ENCODE peak calls at places on chromosome 17, in five cellular contexts. K, G, T, Q and D are unnamed samples.
A peak's percentile ranks its signal among the peaks of the same experiment; 100 is the strongest.

GRCh38 chr17:82898976-82899514 is 59.2 kb upstream of the ZNF750 start:
- DNase-seq in K (no peak), G (no peak), T (no peak), Q (no peak), D (no peak)

GRCh38 chr17:5582177-5582885 is 2.0 kb downstream of the NLRP1 start:
- DNase-seq in K (no peak), G (no peak), T (no peak), Q (no peak), D (no peak)

GRCh38 chr17:65703891-65704290 is 142.4 kb upstream of the AXIN2 start:
- DNase-seq in K (no peak), G (no peak), T (no peak), Q (no peak), D (no peak)

GRCh38 chr17:59154721-59155438 is at the start of gene SKA2:
- DNase-seq in K (peak; percentile 97), G (peak; percentile 91), T (peak; percentile 93), Q (no peak), D (peak; percentile 85)

GRCh38 chr17:28350271-28350670 is 7.1 kb downstream of the POLDIP2 start:
- DNase-seq in K (no peak), G (no peak), T (no peak), Q (no peak), D (no peak)

GRCh38 chr17:8121531-8122390 is 2.1 kb downstream of the HES7 start:
- DNase-seq in K (no peak), G (no peak), T (peak; percentile 56), Q (peak; percentile 88), D (peak; percentile 78)

GRCh38 chr17:68184141-68184571 is 63.7 kb upstream of the AMZ2 start:
- DNase-seq in K (no peak), G (no peak), T (peak; percentile 41), Q (no peak), D (no peak)

GRCh38 chr17:55152236-55152635 is 112.5 kb upstream of the HLF start:
- DNase-seq in K (no peak), G (no peak), T (no peak), Q (peak; percentile 14), D (no peak)

GRCh38 chr17:48484850-48485249 is 46.0 kb downstream of the HOXB1 start:
- DNase-seq in K (no peak), G (no peak), T (no peak), Q (no peak), D (no peak)

GRCh38 chr17:66893382-66893781 is 58.5 kb downstream of the CACNG5 start:
- DNase-seq in K (no peak), G (no peak), T (no peak), Q (no peak), D (no peak)

GRCh38 chr17:9258115-9259020 is 237.1 kb downstream of the NTN1 start:
- DNase-seq in K (no peak), G (no peak), T (no peak), Q (no peak), D (no peak)

GRCh38 chr17:4908711-4909496 is 6.0 kb upstream of the CHRNE start:
- DNase-seq in K (peak; percentile 92), G (peak; percentile 86), T (peak; percentile 81), Q (peak; percentile 94), D (peak; percentile 83)

GRCh38 chr17:36544049-36544319 is 735 bp upstream of the GGNBP2 start:
- DNase-seq in K (no peak), G (no peak), T (peak; percentile 10), Q (peak; percentile 72), D (peak; percentile 40)

GRCh38 chr17:46264456-46265198 is 30.3 kb upstream of the LRRC37A start:
- DNase-seq in K (no peak), G (no peak), T (peak; percentile 88), Q (peak; percentile 72), D (peak; percentile 28)

GRCh38 chr17:46262271-46262670 is 32.7 kb upstream of the LRRC37A start:
- DNase-seq in K (no peak), G (no peak), T (no peak), Q (no peak), D (no peak)

GRCh38 chr17:46270032-46270431 is 24.9 kb upstream of the LRRC37A start:
- DNase-seq in K (no peak), G (no peak), T (no peak), Q (no peak), D (no peak)

DNA sequence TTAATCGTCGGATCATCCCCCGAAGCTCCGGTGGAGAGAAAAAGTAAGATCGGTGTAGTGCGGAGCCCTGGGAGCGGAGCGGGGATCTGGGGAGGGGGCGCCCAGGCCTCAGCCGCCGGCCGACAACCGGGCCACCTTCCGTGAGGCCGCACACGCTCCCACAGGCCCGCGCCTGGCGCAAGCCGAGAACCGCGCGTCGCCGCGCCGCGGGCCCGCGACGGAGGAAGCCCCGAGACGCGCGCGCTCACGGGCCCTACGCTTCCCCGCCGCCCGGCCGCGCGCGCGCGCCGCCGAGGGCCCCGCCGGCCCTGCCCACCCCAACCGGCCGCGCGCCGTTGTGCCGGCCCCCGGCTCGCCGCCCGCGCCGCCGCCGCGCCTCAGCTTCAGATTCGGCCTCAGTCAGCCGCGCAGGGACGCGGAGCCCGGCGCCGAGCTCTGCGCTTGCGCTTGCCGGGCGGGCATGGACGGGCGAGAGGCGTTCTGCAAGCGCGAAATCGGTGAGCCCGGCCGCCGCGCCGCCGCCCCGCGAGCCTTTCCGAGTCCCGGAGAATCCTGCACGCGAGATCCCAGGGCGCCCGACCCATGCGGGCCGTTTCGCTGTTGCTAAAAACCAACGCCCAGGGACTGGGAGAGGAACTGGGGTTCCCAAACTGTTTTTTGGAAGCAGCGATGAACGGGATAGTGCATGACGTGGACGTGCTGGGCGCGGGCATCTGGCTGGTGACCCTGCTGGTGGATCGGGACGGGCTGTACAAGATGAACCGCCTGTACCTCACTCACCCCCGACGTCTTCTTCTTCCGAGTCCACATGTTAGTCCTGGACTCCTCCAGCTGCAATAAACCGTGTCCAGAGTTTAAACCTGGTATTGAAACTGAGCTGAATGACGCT is 28.0 kb upstream of the LRRC37A start:
- DNase-seq in K (peak; percentile 68), G (peak; percentile 59), T (peak; percentile 90), Q (peak; percentile 95), D (peak; percentile 97)
- TF ChIP-seq CTCF in K (no peak), G (peak; percentile 24), T (no peak), Q (no peak), D (no peak)

DNA sequence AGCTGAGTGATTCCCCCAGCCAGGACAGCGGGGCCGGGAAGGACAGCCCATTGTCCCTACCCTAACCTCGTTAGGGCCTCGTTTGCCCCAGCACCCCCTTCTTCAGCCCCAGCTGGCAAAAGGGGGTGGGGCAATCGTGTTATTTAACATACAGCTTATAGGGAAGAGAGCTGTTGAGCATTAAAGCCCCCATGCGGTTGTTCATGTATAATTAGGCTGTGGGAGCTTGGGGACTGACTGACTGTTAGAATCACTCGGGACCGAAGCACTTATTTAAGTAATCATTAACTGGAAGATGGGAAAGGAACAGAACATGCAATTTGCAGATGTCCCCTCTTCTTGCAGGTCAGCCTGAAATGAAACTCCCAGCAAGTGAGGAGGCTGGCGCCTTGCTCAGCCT is 132.0 kb downstream of the OR1D5 start:
- DNase-seq in K (no peak), G (no peak), T (no peak), Q (peak; percentile 33), D (no peak)
- TF ChIP-seq CTCF in K (no peak), G (no peak), T (no peak), Q (no peak), D (no peak)

GRCh38 chr17:63390090-63390489 is 56.0 kb downstream of the CYB561 start:
- DNase-seq in K (no peak), G (no peak), T (no peak), Q (no peak), D (peak; percentile 30)

GRCh38 chr17:63399856-63400255 is 46.2 kb downstream of the CYB561 start:
- DNase-seq in K (peak; percentile 36), G (no peak), T (no peak), Q (peak; percentile 25), D (no peak)

GRCh38 chr17:63399316-63399715 is 46.8 kb downstream of the CYB561 start:
- DNase-seq in K (no peak), G (no peak), T (no peak), Q (no peak), D (no peak)

GRCh38 chr17:63398680-63399079 is 47.4 kb downstream of the CYB561 start:
- DNase-seq in K (no peak), G (no peak), T (no peak), Q (no peak), D (no peak)

DNA sequence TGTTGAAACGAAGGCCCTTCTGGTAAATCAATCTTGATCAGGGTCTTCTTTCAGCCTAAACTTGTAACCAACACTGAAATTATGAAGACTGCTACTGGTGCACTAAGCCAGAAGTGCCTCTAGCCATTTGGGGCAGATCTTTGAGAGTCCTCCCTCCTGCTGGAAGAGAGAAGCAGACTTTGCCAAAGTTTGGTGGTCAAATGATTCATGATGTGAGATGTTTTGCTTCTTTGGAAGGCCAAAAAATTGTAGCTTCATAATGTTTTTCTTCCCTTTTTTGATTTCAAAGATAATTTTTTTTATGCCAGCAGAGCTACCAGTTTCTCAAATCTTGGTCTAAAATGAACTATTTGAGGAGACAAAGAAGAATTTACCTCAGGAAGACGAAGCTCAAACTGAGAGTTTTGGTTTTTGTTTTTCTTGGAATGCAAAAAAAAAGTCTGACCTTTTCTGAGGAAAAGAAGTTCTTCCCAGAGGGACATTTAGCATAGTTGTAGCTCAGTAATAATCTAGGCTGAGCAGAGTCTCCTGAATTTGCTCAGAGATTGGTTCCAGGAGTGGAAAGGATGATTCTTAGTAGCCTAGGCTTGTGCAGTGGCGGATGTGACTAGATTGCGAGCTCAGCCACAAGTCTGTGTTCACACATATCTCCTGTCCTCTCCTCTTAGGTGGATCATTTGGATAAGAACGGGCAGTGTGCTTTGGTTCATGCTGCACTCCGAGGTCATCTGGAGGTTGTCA is 50.9 kb downstream of the CYB561 start:
- DNase-seq in K (no peak), G (no peak), T (no peak), Q (no peak), D (no peak)
- TF ChIP-seq CTCF in K (no peak), G (no peak), T (no peak), Q (no peak), D (no peak)

GRCh38 chr17:18093616-18094408 is 6.1 kb downstream of the DRG2 start:
- DNase-seq in K (no peak), G (no peak), T (peak; percentile 38), Q (peak; percentile 76), D (no peak)
- TF ChIP-seq CTCF in K (no peak), G (no peak), T (no peak), Q (peak; percentile 35), D (peak; percentile 40)

GRCh38 chr17:76527430-76528111 is 9.9 kb downstream of the CYGB start:
- DNase-seq in K (no peak), G (peak; percentile 67), T (no peak), Q (peak; percentile 81), D (peak; percentile 60)
- TF ChIP-seq CTCF in K (no peak), G (peak; percentile 72), T (no peak), Q (no peak), D (no peak)

DNA sequence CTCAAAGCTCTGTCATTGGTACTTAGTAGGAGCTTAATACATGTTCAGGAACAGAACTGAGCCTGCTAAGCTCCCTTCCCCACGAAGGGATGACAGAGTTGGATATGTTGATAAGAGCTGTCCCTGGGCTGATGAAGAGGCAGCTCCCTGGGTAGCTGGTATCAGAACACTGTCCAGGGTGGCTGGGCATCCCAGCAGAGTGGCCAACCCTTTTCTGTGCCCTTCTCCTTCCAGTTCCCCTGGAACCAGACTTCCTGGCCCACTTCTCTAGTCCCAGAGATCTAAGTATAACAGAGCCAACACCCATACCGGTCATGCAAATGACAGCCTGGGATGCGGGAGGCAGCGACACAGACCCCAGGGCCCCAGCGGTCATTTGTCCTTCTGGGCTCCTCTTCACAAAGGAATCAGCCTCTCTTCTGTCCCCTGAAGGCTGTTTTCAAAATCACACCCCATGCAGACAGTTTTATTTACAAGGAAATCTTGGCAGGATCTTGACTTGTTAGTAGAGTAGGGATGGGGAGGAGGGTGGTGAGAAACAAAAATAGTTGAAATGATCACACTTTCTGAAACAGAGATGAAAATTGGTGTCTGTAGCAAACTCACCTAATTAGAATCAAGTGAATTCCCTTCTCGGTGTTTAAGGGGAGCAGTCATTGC is 1.4 kb upstream of the RHBDL3 start:
- DNase-seq in K (no peak), G (no peak), T (no peak), Q (no peak), D (no peak)
- TF ChIP-seq CTCF in K (no peak), G (no peak), T (no peak), Q (no peak), D (no peak)